ENCODE peak calls at places on chromosomes 6 and 20, in four cellular contexts. One of them, this sample, is unnamed.
A peak's percentile ranks its signal among the peaks of the same experiment; 100 is the strongest.

GRCh38 chr20:64077876-64078551 is 1.3 kb downstream of the RGS19 start:
- DNase-seq in mesendoderm: no peak
- DNase-seq in H9: no peak
- DNase-seq in H1: no peak
- DNase-seq in this sample: no peak

GRCh38 chr6:127971386-127971785 is 70.5 kb upstream of the THEMIS start:
- DNase-seq in mesendoderm: no peak
- DNase-seq in H9: no peak
- DNase-seq in H1: no peak
- DNase-seq in this sample: no peak

GRCh38 chr20:32034581-32035397 is 17.3 kb upstream of the HCK start:
- DNase-seq in mesendoderm: no peak
- DNase-seq in H9: no peak
- DNase-seq in H1: no peak
- DNase-seq in this sample: no peak

GRCh38 chr6:10166031-10166430 is 248.8 kb downstream of the TFAP2A start:
- DNase-seq in mesendoderm: no peak
- DNase-seq in H9: no peak
- DNase-seq in H1: no peak
- DNase-seq in this sample: no peak

GRCh38 chr6:134074151-134074712 is 21.8 kb upstream of the SLC2A12 start:
- DNase-seq in mesendoderm: peak; percentile 94
- DNase-seq in H9: peak; percentile 92
- DNase-seq in H1: peak; percentile 72
- DNase-seq in this sample: no peak

GRCh38 chr20:288956-289692 is 1.4 kb downstream of the C20orf96 start:
- DNase-seq in mesendoderm: no peak
- DNase-seq in H9: no peak
- DNase-seq in H1: no peak
- DNase-seq in this sample: no peak

GRCh38 chr6:5422321-5422915 is 161.1 kb downstream of the FARS2 start:
- DNase-seq in mesendoderm: peak; percentile 72
- DNase-seq in H9: peak; percentile 71
- DNase-seq in H1: peak; percentile 38
- DNase-seq in this sample: peak; percentile 62

GRCh38 chr20:5156670-5157448 is 30.1 kb downstream of the CDS2 start:
- DNase-seq in mesendoderm: no peak
- DNase-seq in H9: no peak
- DNase-seq in H1: no peak
- DNase-seq in this sample: peak; percentile 74

GRCh38 chr20:58267389-58268215 is 39.1 kb upstream of the ANKRD60 start:
- DNase-seq in mesendoderm: no peak
- DNase-seq in H9: no peak
- DNase-seq in H1: no peak
- DNase-seq in this sample: no peak

GRCh38 chr6:169224716-169225115 is 28.9 kb downstream of the THBS2 start:
- DNase-seq in mesendoderm: no peak
- DNase-seq in H9: no peak
- DNase-seq in H1: no peak
- DNase-seq in this sample: no peak

GRCh38 chr6:42148058-42148457 is 5.6 kb upstream of the C6orf132 start:
- DNase-seq in mesendoderm: no peak
- DNase-seq in H9: no peak
- DNase-seq in H1: no peak
- DNase-seq in this sample: peak; percentile 42
- H4K5ac ChIP-seq in mesendoderm: no peak overlapping the region
- H4K5ac ChIP-seq in H9: no peak overlapping the region
- H4K5ac ChIP-seq in H1: no peak overlapping the region
- H4K5ac ChIP-seq in this sample: no peak overlapping the region

GRCh38 chr6:13505345-13505734 is 17.9 kb upstream of the GFOD1 start:
- DNase-seq in mesendoderm: no peak
- DNase-seq in H9: no peak
- DNase-seq in H1: no peak
- DNase-seq in this sample: no peak
- H4K5ac ChIP-seq in mesendoderm: no peak overlapping the region
- H4K5ac ChIP-seq in H9: no peak overlapping the region
- H4K5ac ChIP-seq in H1: no peak overlapping the region
- H4K5ac ChIP-seq in this sample: no peak overlapping the region

DNA sequence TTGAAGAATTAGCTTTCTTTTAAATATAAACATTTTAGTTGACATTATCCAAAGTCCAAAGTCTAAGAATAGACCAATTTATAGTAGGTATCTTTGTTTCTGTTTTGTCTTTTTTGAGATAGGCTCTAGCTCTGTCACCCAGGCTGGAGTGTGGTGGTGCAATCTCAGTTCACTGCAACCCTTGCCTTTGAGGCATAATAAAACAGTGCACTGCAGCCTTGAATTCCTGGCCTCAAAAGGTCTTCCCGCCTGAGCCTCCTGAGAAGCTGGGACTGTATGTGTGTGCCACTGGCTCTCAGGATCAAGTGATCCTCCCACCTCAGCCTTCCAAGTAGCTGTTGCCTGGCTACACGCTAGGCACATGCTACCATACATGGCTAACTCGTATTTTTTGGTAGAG is 135.4 kb downstream of the REV3L start:
- DNase-seq in mesendoderm: no peak
- DNase-seq in H9: no peak
- DNase-seq in H1: no peak
- DNase-seq in this sample: no peak
- H4K5ac ChIP-seq in mesendoderm: no peak overlapping the region
- H4K5ac ChIP-seq in H9: no peak overlapping the region
- H4K5ac ChIP-seq in H1: no peak overlapping the region
- H4K5ac ChIP-seq in this sample: no peak overlapping the region

DNA sequence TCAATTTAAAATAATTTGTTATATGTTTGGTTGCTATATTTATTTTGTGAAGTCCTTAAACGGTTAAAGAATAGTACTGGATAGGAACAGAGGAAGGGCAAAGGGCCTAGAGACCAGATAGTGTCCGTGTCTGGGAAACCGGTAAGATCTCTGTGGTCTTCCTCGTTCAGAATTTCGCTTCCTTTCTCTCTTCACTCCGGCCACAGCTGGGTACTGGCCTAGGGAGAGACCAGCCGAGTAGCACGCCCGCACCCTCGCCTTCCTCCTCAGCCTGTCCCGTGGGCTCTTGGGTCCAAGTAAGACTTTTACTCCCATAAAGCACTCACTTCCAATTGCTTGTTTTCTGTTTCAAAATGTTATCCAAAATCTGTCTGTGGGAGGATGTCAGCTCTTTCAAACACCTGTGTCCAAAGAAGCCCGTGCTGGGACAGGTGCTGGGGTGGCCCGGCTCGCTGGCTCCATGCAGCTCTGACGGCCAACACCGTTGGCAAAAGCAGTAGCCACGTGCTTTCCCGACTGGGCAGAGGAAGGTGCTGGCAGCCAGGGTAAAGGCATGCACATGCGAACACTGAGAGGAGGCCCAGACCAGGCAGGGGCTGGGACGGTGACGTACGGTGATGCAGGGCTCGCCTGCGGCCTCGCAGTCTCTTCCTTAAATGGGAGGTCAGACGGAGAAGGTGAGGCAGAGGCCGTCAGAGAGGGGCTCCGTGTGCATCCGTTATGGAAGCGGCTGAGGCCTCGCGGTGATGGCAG is 112.2 kb downstream of the IRF4 start:
- DNase-seq in mesendoderm: no peak
- DNase-seq in H9: no peak
- DNase-seq in H1: no peak
- DNase-seq in this sample: no peak
- H4K5ac ChIP-seq in mesendoderm: no peak overlapping the region
- H4K5ac ChIP-seq in H9: no peak overlapping the region
- H4K5ac ChIP-seq in H1: no peak overlapping the region
- H4K5ac ChIP-seq in this sample: no peak overlapping the region

GRCh38 chr6:41512146-41512701 is 34.0 kb upstream of the FOXP4 start:
- DNase-seq in mesendoderm: no peak
- DNase-seq in H9: no peak
- DNase-seq in H1: no peak
- DNase-seq in this sample: no peak

GRCh38 chr6:41511443-41512060 is 34.6 kb upstream of the FOXP4 start:
- DNase-seq in mesendoderm: no peak
- DNase-seq in H9: no peak
- DNase-seq in H1: no peak
- DNase-seq in this sample: no peak

GRCh38 chr6:41509596-41509995 is 36.6 kb upstream of the FOXP4 start:
- DNase-seq in mesendoderm: no peak
- DNase-seq in H9: no peak
- DNase-seq in H1: no peak
- DNase-seq in this sample: no peak

GRCh38 chr6:41505084-41506049 is 40.8 kb upstream of the FOXP4 start:
- DNase-seq in mesendoderm: peak; percentile 67
- DNase-seq in H9: no peak
- DNase-seq in H1: no peak
- DNase-seq in this sample: peak; percentile 88

GRCh38 chr6:41508479-41508878 is 37.7 kb upstream of the FOXP4 start:
- DNase-seq in mesendoderm: no peak
- DNase-seq in H9: no peak
- DNase-seq in H1: no peak
- DNase-seq in this sample: no peak
- H4K5ac ChIP-seq in mesendoderm: no peak overlapping the region
- H4K5ac ChIP-seq in H9: no peak overlapping the region
- H4K5ac ChIP-seq in H1: no peak overlapping the region
- H4K5ac ChIP-seq in this sample: no peak overlapping the region

GRCh38 chr6:27248783-27249182 is 1.3 kb downstream of the PRSS16 start:
- DNase-seq in mesendoderm: no peak
- DNase-seq in H9: no peak
- DNase-seq in H1: no peak
- DNase-seq in this sample: no peak

GRCh38 chr6:27254566-27254965 is 7.1 kb downstream of the PRSS16 start:
- DNase-seq in mesendoderm: no peak
- DNase-seq in H9: no peak
- DNase-seq in H1: no peak
- DNase-seq in this sample: no peak

GRCh38 chr6:27251672-27252251 is 4.3 kb downstream of the PRSS16 start:
- DNase-seq in mesendoderm: peak; percentile 98
- DNase-seq in H9: peak; percentile 99
- DNase-seq in H1: peak; percentile 92
- DNase-seq in this sample: peak; percentile 38

GRCh38 chr6:27250277-27250954 is 2.9 kb downstream of the PRSS16 start:
- DNase-seq in mesendoderm: no peak
- DNase-seq in H9: no peak
- DNase-seq in H1: no peak
- DNase-seq in this sample: no peak

GRCh38 chr6:27250955-27251671 is 3.6 kb downstream of the PRSS16 start:
- DNase-seq in mesendoderm: peak; percentile 98
- DNase-seq in H9: peak; percentile 98
- DNase-seq in H1: peak; percentile 86
- DNase-seq in this sample: no peak
- H4K5ac ChIP-seq in mesendoderm: no peak overlapping the region
- H4K5ac ChIP-seq in H9: no peak overlapping the region
- H4K5ac ChIP-seq in H1: peak overlapping the region; percentile 85
- H4K5ac ChIP-seq in this sample: no peak overlapping the region

DNA sequence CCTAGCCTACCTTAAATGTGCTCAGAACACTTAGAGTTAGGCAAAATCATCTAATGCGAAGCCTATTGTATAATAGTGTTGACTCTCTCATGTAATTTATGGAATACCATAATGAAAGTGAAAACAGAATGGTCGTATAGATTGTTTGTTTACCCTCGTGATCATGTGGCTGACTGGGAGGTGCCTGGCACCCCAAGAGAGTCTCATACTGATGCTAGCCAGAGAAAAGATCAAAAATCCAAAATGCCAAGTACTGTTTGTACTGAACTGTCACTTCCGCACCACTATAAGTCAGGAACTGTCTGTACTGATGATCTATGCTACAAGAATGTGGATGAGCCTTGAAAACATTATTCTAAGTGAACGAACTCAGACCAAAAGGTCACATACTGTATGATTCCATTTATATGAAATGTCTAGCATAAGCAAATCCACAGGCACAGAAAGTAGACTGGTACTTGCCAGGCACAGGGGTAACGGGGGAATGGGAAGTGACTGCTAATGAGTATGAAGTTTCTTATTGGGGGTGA is 22.4 kb downstream of the ZMYND8 start:
- DNase-seq in mesendoderm: no peak
- DNase-seq in H9: no peak
- DNase-seq in H1: no peak
- DNase-seq in this sample: peak; percentile 96
- H4K5ac ChIP-seq in mesendoderm: no peak overlapping the region
- H4K5ac ChIP-seq in H9: no peak overlapping the region
- H4K5ac ChIP-seq in H1: no peak overlapping the region
- H4K5ac ChIP-seq in this sample: peak overlapping the region; percentile 1